ENCODE peak calls at places on chromosomes 12 and 14, in five cellular contexts. One of them, this sample, is unnamed. For H3K36me3, the result is how much of the 10 kb centered on the place peaks cover.

GRCh38 chr12:23722655-23723054 is 226.8 kb downstream of the SOX5 start:
- DNase-seq in pancreas: no peak
- DNase-seq in tibial artery: no peak
- DNase-seq in GM23248: no peak
- DNase-seq in IMR-90: no peak
- DNase-seq in this sample: no peak

GRCh38 chr14:101365329-101366158 is 195.8 kb upstream of the DIO3 start:
- DNase-seq in pancreas: no peak
- DNase-seq in IMR-90: no peak
- DNase-seq in GM23248: no peak
- DNase-seq in tibial artery: peak
- DNase-seq in this sample: no peak

GRCh38 chr12:14868916-14869315 is 16.7 kb downstream of the MGP start:
- DNase-seq in IMR-90: peak
- DNase-seq in tibial artery: no peak
- DNase-seq in GM23248: peak
- DNase-seq in pancreas: no peak
- DNase-seq in this sample: no peak

GRCh38 chr14:22849212-22849819 is 12.9 kb downstream of the MMP14 start:
- DNase-seq in tibial artery: peak
- DNase-seq in GM23248: peak
- DNase-seq in IMR-90: no peak
- DNase-seq in pancreas: no peak
- DNase-seq in this sample: peak

GRCh38 chr12:90978117-90978770 is 23.3 kb upstream of the CCER1 start:
- DNase-seq in tibial artery: no peak
- DNase-seq in IMR-90: peak
- DNase-seq in pancreas: no peak
- DNase-seq in GM23248: peak
- DNase-seq in this sample: no peak

GRCh38 chr14:36555998-36556743 is 26.2 kb downstream of the NKX2-8 start:
- DNase-seq in GM23248: no peak
- DNase-seq in tibial artery: no peak
- DNase-seq in IMR-90: no peak
- DNase-seq in pancreas: no peak
- DNase-seq in this sample: no peak

GRCh38 chr14:91138511-91139359 is 24.9 kb downstream of the DGLUCY start:
- DNase-seq in pancreas: no peak
- DNase-seq in GM23248: peak
- DNase-seq in tibial artery: no peak
- DNase-seq in IMR-90: no peak
- DNase-seq in this sample: no peak

GRCh38 chr14:72350215-72350614 is 418.0 kb downstream of the RGS6 start:
- DNase-seq in tibial artery: no peak
- DNase-seq in pancreas: no peak
- DNase-seq in IMR-90: no peak
- DNase-seq in GM23248: no peak
- DNase-seq in this sample: no peak

GRCh38 chr14:51448831-51449665 is 202.7 kb upstream of the FRMD6 start:
- DNase-seq in IMR-90: peak
- DNase-seq in pancreas: no peak
- DNase-seq in tibial artery: no peak
- DNase-seq in GM23248: peak
- DNase-seq in this sample: peak

GRCh38 chr12:26128180-26128579 is 3.3 kb upstream of the BHLHE41 start:
- DNase-seq in IMR-90: no peak
- DNase-seq in GM23248: peak
- DNase-seq in pancreas: no peak
- DNase-seq in tibial artery: no peak
- DNase-seq in this sample: no peak

GRCh38 chr12:87704374-87704773 is 324.8 kb downstream of the C12orf50 start:
- DNase-seq in pancreas: no peak
- DNase-seq in tibial artery: no peak
- DNase-seq in IMR-90: no peak
- DNase-seq in GM23248: no peak
- DNase-seq in this sample: no peak

GRCh38 chr12:49750027-49750977 is 8.9 kb downstream of the TMBIM6 start:
- DNase-seq in tibial artery: no peak
- DNase-seq in pancreas: no peak
- DNase-seq in GM23248: peak
- DNase-seq in IMR-90: peak
- DNase-seq in this sample: no peak

GRCh38 chr12:121765573-121765972 is 27.9 kb downstream of the RHOF start:
- DNase-seq in pancreas: no peak
- DNase-seq in IMR-90: peak
- DNase-seq in tibial artery: no peak
- DNase-seq in GM23248: peak
- DNase-seq in this sample: no peak

GRCh38 chr14:33679461-33680225 is 271.2 kb downstream of the EGLN3 start:
- DNase-seq in pancreas: no peak
- DNase-seq in GM23248: peak
- DNase-seq in tibial artery: no peak
- DNase-seq in IMR-90: peak
- DNase-seq in this sample: no peak

GRCh38 chr12:113231275-113232231 is 10.3 kb downstream of the TPCN1 start:
- DNase-seq in GM23248: peak
- DNase-seq in IMR-90: peak
- DNase-seq in pancreas: no peak
- DNase-seq in tibial artery: peak
- DNase-seq in this sample: no peak

GRCh38 chr12:85865905-85866304 is 8.2 kb upstream of the NTS start:
- DNase-seq in tibial artery: no peak
- DNase-seq in GM23248: peak
- DNase-seq in pancreas: peak
- DNase-seq in IMR-90: no peak
- DNase-seq in this sample: peak

GRCh38 chr14:23582906-23583760 is 4.5 kb upstream of the JPH4 start:
- DNase-seq in pancreas: no peak
- DNase-seq in IMR-90: no peak
- DNase-seq in tibial artery: no peak
- DNase-seq in GM23248: no peak
- DNase-seq in this sample: no peak

GRCh38 chr12:96035283-96036236 is at the start of gene LTA4H:
- DNase-seq in tibial artery: peak
- DNase-seq in IMR-90: peak
- DNase-seq in pancreas: peak
- DNase-seq in GM23248: peak
- DNase-seq in this sample: peak

GRCh38 chr14:52835122-52835903 is 43.9 kb upstream of the GNPNAT1 start:
- DNase-seq in pancreas: no peak
- DNase-seq in tibial artery: no peak
- DNase-seq in IMR-90: peak
- DNase-seq in GM23248: peak
- DNase-seq in this sample: no peak

GRCh38 chr14:71396050-71396677 is 488.9 kb downstream of the PCNX1 start:
- DNase-seq in GM23248: no peak
- DNase-seq in pancreas: no peak
- DNase-seq in tibial artery: no peak
- DNase-seq in IMR-90: no peak
- DNase-seq in this sample: no peak

DNA sequence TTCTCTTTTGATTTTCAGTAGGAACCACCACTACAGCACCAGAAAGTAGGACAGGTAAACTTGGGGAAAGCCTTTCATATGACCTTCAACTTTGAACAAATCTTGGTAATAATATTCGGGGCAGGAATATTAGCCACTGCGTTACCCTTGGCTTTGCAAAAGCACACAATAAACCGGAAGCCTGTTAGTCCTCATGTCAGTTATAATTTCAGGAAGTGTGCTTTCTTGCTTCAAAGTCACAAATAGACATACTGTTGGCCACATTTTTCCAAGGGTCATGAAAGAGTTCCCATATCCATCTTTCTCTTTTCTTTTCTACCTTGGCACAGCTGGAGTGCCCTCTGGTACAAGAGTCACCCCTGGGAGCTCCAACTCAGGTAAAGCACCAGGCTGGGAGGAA is 167.2 kb upstream of the CNTN1 start:
- DNase-seq in pancreas: no peak
- DNase-seq in IMR-90: no peak
- DNase-seq in tibial artery: no peak
- DNase-seq in GM23248: no peak
- DNase-seq in this sample: no peak
- H3K4me3 ChIP-seq in pancreas: no peak
- H3K4me3 ChIP-seq in IMR-90: no peak
- H3K4me3 ChIP-seq in tibial artery: no peak
- H3K4me3 ChIP-seq in GM23248: no peak
- H3K4me3 ChIP-seq in this sample: no peak

GRCh38 chr12:124556896-124557501 is 10.4 kb downstream of the NCOR2 start:
- DNase-seq in tibial artery: no peak
- DNase-seq in GM23248: no peak
- DNase-seq in IMR-90: no peak
- DNase-seq in pancreas: peak
- DNase-seq in this sample: no peak
- H3K36me3 ChIP-seq in tibial artery: under half
- H3K36me3 ChIP-seq in GM23248: under half
- H3K36me3 ChIP-seq in IMR-90: under half
- H3K36me3 ChIP-seq in pancreas: under half
- H3K36me3 ChIP-seq in this sample: under half

GRCh38 chr14:49897965-49898364 is 5.1 kb downstream of the ARF6 start:
- DNase-seq in tibial artery: no peak
- DNase-seq in IMR-90: no peak
- DNase-seq in pancreas: no peak
- DNase-seq in GM23248: no peak
- DNase-seq in this sample: no peak

GRCh38 chr14:49896956-49897355 is 4.1 kb downstream of the ARF6 start:
- DNase-seq in pancreas: no peak
- DNase-seq in IMR-90: no peak
- DNase-seq in tibial artery: no peak
- DNase-seq in GM23248: no peak
- DNase-seq in this sample: no peak

GRCh38 chr14:49895480-49895879 is 2.6 kb downstream of the ARF6 start:
- DNase-seq in GM23248: peak
- DNase-seq in IMR-90: no peak
- DNase-seq in tibial artery: no peak
- DNase-seq in pancreas: no peak
- DNase-seq in this sample: no peak

GRCh38 chr14:49898485-49898884 is 5.6 kb downstream of the ARF6 start:
- DNase-seq in tibial artery: no peak
- DNase-seq in GM23248: no peak
- DNase-seq in IMR-90: no peak
- DNase-seq in pancreas: no peak
- DNase-seq in this sample: no peak

GRCh38 chr14:49897414-49897813 is 4.5 kb downstream of the ARF6 start:
- DNase-seq in tibial artery: no peak
- DNase-seq in GM23248: no peak
- DNase-seq in pancreas: no peak
- DNase-seq in IMR-90: no peak
- DNase-seq in this sample: no peak
- H3K4me3 ChIP-seq in tibial artery: no peak
- H3K4me3 ChIP-seq in GM23248: peak
- H3K4me3 ChIP-seq in pancreas: peak
- H3K4me3 ChIP-seq in IMR-90: no peak
- H3K4me3 ChIP-seq in this sample: peak

GRCh38 chr12:131732996-131733615 is 22.2 kb downstream of the SFSWAP start:
- DNase-seq in GM23248: no peak
- DNase-seq in IMR-90: no peak
- DNase-seq in tibial artery: no peak
- DNase-seq in pancreas: no peak
- DNase-seq in this sample: no peak
- H3K36me3 ChIP-seq in GM23248: under half
- H3K36me3 ChIP-seq in IMR-90: half or more
- H3K36me3 ChIP-seq in tibial artery: half or more
- H3K36me3 ChIP-seq in pancreas: half or more
- H3K36me3 ChIP-seq in this sample: half or more

GRCh38 chr14:88005978-88006851 is 1.3 kb downstream of the GPR65 start:
- DNase-seq in pancreas: no peak
- DNase-seq in tibial artery: no peak
- DNase-seq in IMR-90: no peak
- DNase-seq in GM23248: no peak
- DNase-seq in this sample: no peak
- H3K4me3 ChIP-seq in pancreas: peak
- H3K4me3 ChIP-seq in tibial artery: no peak
- H3K4me3 ChIP-seq in IMR-90: no peak
- H3K4me3 ChIP-seq in GM23248: no peak
- H3K4me3 ChIP-seq in this sample: no peak

GRCh38 chr12:2154521-2154920 is 101.7 kb downstream of the CACNA1C start:
- DNase-seq in tibial artery: no peak
- DNase-seq in GM23248: no peak
- DNase-seq in IMR-90: no peak
- DNase-seq in pancreas: no peak
- DNase-seq in this sample: no peak
- H3K36me3 ChIP-seq in tibial artery: under half
- H3K36me3 ChIP-seq in GM23248: under half
- H3K36me3 ChIP-seq in IMR-90: under half
- H3K36me3 ChIP-seq in pancreas: under half
- H3K36me3 ChIP-seq in this sample: under half

DNA sequence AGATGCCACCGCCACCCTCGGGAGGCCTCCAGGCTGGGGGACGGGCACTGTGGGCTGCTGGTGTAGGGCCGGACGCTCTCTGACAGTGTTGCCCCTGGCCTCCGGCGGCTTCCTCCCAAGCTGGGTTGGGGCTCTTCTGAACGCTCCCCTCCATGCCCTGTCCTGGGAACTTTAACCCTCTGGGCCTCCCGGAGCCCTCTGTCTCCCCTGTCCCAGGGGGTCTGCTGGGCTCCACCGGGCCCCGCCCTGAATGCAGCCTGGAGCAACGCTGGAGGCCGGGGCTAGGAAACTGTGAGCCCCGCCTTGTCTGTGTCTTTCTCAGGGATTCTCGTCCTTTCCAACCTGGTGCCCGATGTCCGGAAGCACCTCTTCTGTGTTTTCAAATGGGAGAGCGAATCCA is 45.7 kb upstream of the FBRSL1 start:
- DNase-seq in IMR-90: no peak
- DNase-seq in GM23248: no peak
- DNase-seq in pancreas: peak
- DNase-seq in tibial artery: no peak
- DNase-seq in this sample: no peak
- H3K4me3 ChIP-seq in IMR-90: no peak
- H3K4me3 ChIP-seq in GM23248: no peak
- H3K4me3 ChIP-seq in pancreas: no peak
- H3K4me3 ChIP-seq in tibial artery: no peak
- H3K4me3 ChIP-seq in this sample: no peak

DNA sequence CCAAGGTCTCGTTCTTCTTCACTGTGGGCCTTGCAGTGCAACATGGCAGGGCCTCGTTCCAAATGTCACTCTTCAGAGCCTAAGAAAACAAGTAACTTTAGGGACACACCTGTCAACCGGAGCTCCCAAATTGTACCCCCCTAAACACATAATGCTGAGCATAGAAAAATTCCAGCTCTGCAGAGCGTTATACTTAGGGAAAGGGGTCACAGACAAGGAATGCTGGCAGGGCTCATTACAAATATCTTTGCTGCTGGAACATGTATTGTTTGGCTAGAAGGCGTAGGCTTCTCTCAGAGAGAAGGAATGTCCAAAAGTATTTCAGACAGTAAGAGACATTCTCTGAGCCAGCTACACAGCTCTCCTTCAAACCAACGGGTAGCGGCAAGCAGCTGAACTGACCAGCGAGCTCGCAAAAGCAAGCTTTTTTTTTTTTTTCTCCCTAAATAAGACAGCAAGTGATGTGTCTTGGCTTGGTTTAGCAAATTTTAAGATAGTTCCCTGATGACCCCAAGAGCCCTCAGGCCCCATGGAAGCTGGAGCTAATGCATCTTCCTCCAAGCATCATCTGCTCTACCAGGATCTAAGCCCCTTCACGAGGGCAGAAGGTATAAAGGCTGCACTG is 24.5 kb downstream of the SSH1 start:
- DNase-seq in GM23248: peak
- DNase-seq in pancreas: no peak
- DNase-seq in IMR-90: peak
- DNase-seq in tibial artery: no peak
- DNase-seq in this sample: peak
- H3K36me3 ChIP-seq in GM23248: half or more
- H3K36me3 ChIP-seq in pancreas: under half
- H3K36me3 ChIP-seq in IMR-90: under half
- H3K36me3 ChIP-seq in tibial artery: under half
- H3K36me3 ChIP-seq in this sample: under half